ENCODE peak calls at places on chromosomes 11 and 22, in five cellular contexts. T is GM23248; E is stimulated activated CD4-positive, alpha-beta T cell treated with anti-CD3 and anti-CD28 coated beads, Interleukin-15, amount 100 ng/mL, for 1 hour; A is occipital lobe; U is activated CD4-positive, alpha-beta T cell treated with anti-CD3 and anti-CD28 coated beads for 24 hours. N is an unnamed sample.

GRCh38 chr22:39267966-39268365 is 23.2 kb upstream of the PDGFB start:
- DNase-seq in T (no peak), U (no peak), A (no peak), E (no peak), N (no peak)

GRCh38 chr11:68040957-68041591 is 2.2 kb downstream of the TCIRG1 start:
- DNase-seq in E (no peak), A (no peak), T (no peak), U (no peak), N (no peak)

GRCh38 chr11:2825886-2826678 is 59.5 kb downstream of the CDKN1C start:
- DNase-seq in A (no peak), T (peak), U (no peak), E (no peak), N (peak)

GRCh38 chr22:21696115-21696514 is 30.3 kb downstream of the PPIL2 start:
- DNase-seq in E (no peak), U (no peak), A (no peak), T (no peak), N (no peak)

GRCh38 chr11:35484435-35484834 is 41.0 kb downstream of the PAMR1 start:
- DNase-seq in E (no peak), U (no peak), A (no peak), T (peak), N (no peak)

GRCh38 chr11:47004595-47005033 is 68.1 kb downstream of the CSTPP1 start:
- DNase-seq in E (no peak), T (peak), A (peak), U (no peak), N (no peak)

GRCh38 chr11:32188785-32189184 is 97.9 kb downstream of the RCN1 start:
- DNase-seq in U (no peak), T (peak), A (no peak), E (no peak), N (no peak)

GRCh38 chr11:10633261-10633660 is 60.3 kb downstream of the IRAG1 start:
- DNase-seq in A (no peak), E (no peak), T (no peak), U (no peak), N (no peak)

GRCh38 chr11:68610452-68611116 is 73.8 kb upstream of the GAL start:
- DNase-seq in E (no peak), U (no peak), T (peak), A (no peak), N (no peak)

GRCh38 chr22:21754523-21755128 is 19.0 kb upstream of the YPEL1 start:
- DNase-seq in T (peak), U (no peak), A (no peak), E (no peak), N (no peak)

GRCh38 chr22:50544078-50544745 is 1.5 kb upstream of the KLHDC7B start:
- DNase-seq in U (peak), A (no peak), T (peak), E (peak), N (no peak)

GRCh38 chr22:45181766-45182165 is 18.0 kb downstream of the NUP50 start:
- DNase-seq in A (no peak), U (no peak), E (no peak), T (no peak), N (no peak)

GRCh38 chr11:86464509-86465221 is 90.0 kb downstream of the CCDC81 start:
- DNase-seq in A (no peak), E (no peak), U (no peak), T (no peak), N (no peak)

GRCh38 chr11:46183819-46184218 is 62.6 kb upstream of the PHF21A start:
- DNase-seq in E (no peak), A (no peak), T (peak), U (no peak), N (no peak)

GRCh38 chr11:96054870-96055705 is 131.2 kb upstream of the MTMR2 start:
- DNase-seq in T (peak), E (no peak), U (no peak), A (no peak), N (no peak)

GRCh38 chr11:22884268-22884667 is 24.0 kb upstream of the CCDC179 start:
- DNase-seq in A (no peak), T (no peak), U (no peak), E (no peak), N (no peak)

GRCh38 chr11:4830909-4831308 is 9.8 kb downstream of the OR51F2 start:
- DNase-seq in A (no peak), U (no peak), E (no peak), T (no peak), N (no peak)

GRCh38 chr11:18011633-18012313 is 1.1 kb downstream of the SERGEF start:
- DNase-seq in E (no peak), A (peak), T (peak), U (no peak), N (no peak)

GRCh38 chr11:75644370-75644769 is 24.5 kb downstream of the MAP6 start:
- DNase-seq in T (no peak), E (no peak), U (no peak), A (no peak), N (no peak)

GRCh38 chr11:16960250-16960649 is 54.0 kb downstream of the PLEKHA7 start:
- DNase-seq in U (no peak), A (no peak), T (no peak), E (no peak), N (no peak)

GRCh38 chr11:72573380-72573949 is 100.8 kb downstream of the PDE2A start:
- DNase-seq in T (peak), A (no peak), E (no peak), U (no peak), N (no peak)

GRCh38 chr11:7538023-7538422 is 24.2 kb downstream of the PPFIBP2 start:
- DNase-seq in A (no peak), T (peak), E (no peak), U (no peak), N (no peak)

GRCh38 chr11:1674879-1675235 is 22.1 kb upstream of the KRTAP5-6 start:
- DNase-seq in A (no peak), T (no peak), U (no peak), E (no peak), N (no peak)

GRCh38 chr11:324131-324530 is 3.5 kb upstream of the IFITM3 start:
- DNase-seq in E (no peak), A (no peak), T (no peak), U (no peak), N (no peak)

GRCh38 chr22:20885557-20886323 is 26.9 kb downstream of the SNAP29 start:
- DNase-seq in U (peak), T (peak), A (peak), E (no peak), N (peak)

GRCh38 chr22:47587361-47587760 is 824.9 kb downstream of the TBC1D22A start:
- DNase-seq in U (no peak), A (no peak), T (no peak), E (no peak), N (no peak)

GRCh38 chr22:20438678-20439492 is 1.3 kb upstream of the SCARF2 start:
- DNase-seq in U (no peak), A (no peak), E (no peak), T (peak), N (no peak)

GRCh38 chr22:33891992-33892391 is 28.3 kb downstream of the LARGE1 start:
- DNase-seq in U (no peak), E (no peak), A (no peak), T (no peak), N (no peak)

GRCh38 chr11:65593518-65594414 is 1.8 kb downstream of the KCNK7 start:
- DNase-seq in E (no peak), T (no peak), A (peak), U (no peak), N (no peak)

GRCh38 chr22:23204541-23205157 is 24.3 kb downstream of the BCR start:
- DNase-seq in E (no peak), A (no peak), U (no peak), T (peak), N (no peak)

GRCh38 chr11:78564037-78564888 is 10.4 kb downstream of the NARS2 start:
- DNase-seq in T (peak), A (no peak), U (no peak), E (no peak), N (no peak)

GRCh38 chr11:35629914-35630313 is 11.7 kb downstream of the FJX1 start:
- DNase-seq in U (no peak), T (peak), A (no peak), E (no peak), N (no peak)

GRCh38 chr22:40502919-40503318 is 132.5 kb downstream of the SGSM3 start:
- DNase-seq in T (no peak), U (no peak), A (no peak), E (no peak), N (no peak)

GRCh38 chr22:25125693-25126357 is 73.8 kb upstream of the CRYBB3 start:
- DNase-seq in A (no peak), T (no peak), U (no peak), E (no peak), N (no peak)

GRCh38 chr11:117654856-117655255 is 142.2 kb downstream of the DSCAML1 start:
- DNase-seq in A (no peak), T (no peak), E (no peak), U (no peak), N (no peak)

GRCh38 chr11:71577469-71578004 is 5.1 kb downstream of the KRTAP5-11 start:
- DNase-seq in U (no peak), E (no peak), T (no peak), A (no peak), N (no peak)

GRCh38 chr11:69393178-69393832 is 88.2 kb upstream of the LINC01488 start:
- DNase-seq in E (no peak), T (no peak), U (no peak), A (no peak), N (no peak)

GRCh38 chr11:122045181-122045586 is 70.8 kb downstream of the BLID start:
- DNase-seq in A (no peak), U (no peak), E (no peak), T (peak), N (no peak)